ENCODE peak calls at places on chromosomes 6 and 20, in seven cellular contexts. X, C, G, E, H, B and V are unnamed samples.

GRCh38 chr6:161256390-161256789 is 17.5 kb downstream of the AGPAT4 start:
- DNase-seq in C (no peak), E (no peak), B (no peak), G (peak; percentile 22), X (no peak), H (no peak), V (no peak)

GRCh38 chr6:160178271-160178670 is 56.7 kb downstream of the SLC22A1 start:
- DNase-seq in G (no peak), C (no peak), X (no peak), H (peak; percentile 42), B (no peak), E (no peak), V (no peak)

GRCh38 chr20:7379621-7380220 is 560.5 kb downstream of the HAO1 start:
- DNase-seq in H (no peak), B (no peak), X (no peak), C (no peak), E (no peak), G (no peak), V (no peak)

GRCh38 chr20:59428441-59429205 is 128.2 kb downstream of the EDN3 start:
- DNase-seq in C (peak; percentile 16), B (no peak), H (no peak), E (no peak), G (no peak), X (no peak), V (no peak)

GRCh38 chr6:141394565-141395051 is 738.1 kb upstream of the GJE1 start:
- DNase-seq in H (no peak), X (no peak), B (no peak), G (no peak), E (no peak), C (no peak), V (no peak)

GRCh38 chr6:88244721-88245120 is 78.6 kb upstream of the CNR1 start:
- DNase-seq in G (no peak), C (no peak), H (no peak), E (no peak), B (no peak), X (no peak), V (no peak)

GRCh38 chr6:328184-328670 is 35.9 kb downstream of the DUSP22 start:
- DNase-seq in G (no peak), X (no peak), H (peak; percentile 91), E (peak; percentile 70), C (no peak), B (peak; percentile 45), V (peak; percentile 21)

GRCh38 chr6:165049362-165049761 is 260.0 kb downstream of the C6orf118 start:
- DNase-seq in X (peak; percentile 37), H (peak; percentile 28), G (peak; percentile 77), C (peak; percentile 21), E (no peak), B (no peak), V (no peak)

GRCh38 chr6:5351552-5351951 is 90.2 kb downstream of the FARS2 start:
- DNase-seq in H (no peak), G (no peak), C (no peak), E (no peak), X (no peak), B (no peak), V (no peak)

GRCh38 chr20:10792291-10792690 is 118.5 kb upstream of the JAG1 start:
- DNase-seq in B (no peak), H (no peak), E (peak; percentile 15), G (no peak), X (no peak), C (no peak), V (no peak)

GRCh38 chr6:26363882-26364825 is 844 bp upstream of the BTN3A2 start:
- DNase-seq in G (no peak), C (no peak), B (no peak), H (peak; percentile 30), X (peak; percentile 14), E (no peak), V (no peak)

GRCh38 chr20:49052334-49052733 is 6.2 kb downstream of the CSE1L start:
- DNase-seq in C (no peak), X (no peak), H (no peak), B (no peak), E (no peak), G (no peak), V (no peak)

GRCh38 chr6:31190488-31190887 is 20.0 kb upstream of the POU5F1 start:
- DNase-seq in X (no peak), E (no peak), G (no peak), C (no peak), B (no peak), H (no peak), V (no peak)

GRCh38 chr20:34536798-34537394 is 20.7 kb downstream of the DYNLRB1 start:
- DNase-seq in H (peak; percentile 52), C (no peak), B (peak; percentile 58), X (peak; percentile 46), E (no peak), G (peak; percentile 60), V (no peak)

DNA sequence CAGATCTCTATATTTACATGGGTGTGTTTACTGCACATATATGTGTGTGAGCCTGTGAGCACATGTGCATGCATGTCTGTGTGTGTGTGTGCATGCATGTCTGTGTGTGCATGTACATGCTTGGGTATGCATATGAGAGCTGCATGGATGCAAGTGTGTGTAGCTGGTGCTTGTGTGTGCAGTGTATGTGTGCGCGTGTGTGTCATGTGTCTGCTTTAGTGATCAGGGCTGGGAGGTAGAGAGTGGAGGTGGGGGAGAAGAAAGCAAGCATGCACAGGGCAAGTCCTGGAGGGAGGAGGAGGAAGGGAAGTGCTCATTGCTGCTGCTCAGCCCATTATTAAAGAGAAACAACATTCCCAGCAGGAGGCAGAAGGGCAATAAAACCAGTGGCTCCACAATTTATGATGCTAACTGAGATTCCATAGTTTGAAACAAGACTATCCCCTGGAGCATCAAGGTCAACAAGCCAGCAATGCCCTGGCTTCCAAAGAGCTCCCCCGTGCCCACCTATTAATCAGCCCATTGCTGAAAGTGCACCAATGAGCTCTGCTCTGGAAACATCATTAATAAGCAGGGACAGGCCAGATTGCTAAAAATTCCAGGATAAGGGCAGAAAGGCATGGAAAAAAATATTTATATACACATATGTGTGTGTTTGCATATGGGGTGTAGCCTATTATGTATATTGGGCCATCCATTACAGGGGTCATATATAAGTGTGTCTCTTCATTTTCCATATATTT is 414.0 kb downstream of the MAFB start:
- DNase-seq in B (no peak), C (no peak), G (no peak), E (no peak), H (no peak), X (peak; percentile 41), V (no peak)
- H3K4me3 ChIP-seq in B (no peak overlapping the region), C (no peak overlapping the region), G (no peak overlapping the region), E (no peak overlapping the region), H (no peak overlapping the region), X (no peak overlapping the region), V (no peak overlapping the region)

DNA sequence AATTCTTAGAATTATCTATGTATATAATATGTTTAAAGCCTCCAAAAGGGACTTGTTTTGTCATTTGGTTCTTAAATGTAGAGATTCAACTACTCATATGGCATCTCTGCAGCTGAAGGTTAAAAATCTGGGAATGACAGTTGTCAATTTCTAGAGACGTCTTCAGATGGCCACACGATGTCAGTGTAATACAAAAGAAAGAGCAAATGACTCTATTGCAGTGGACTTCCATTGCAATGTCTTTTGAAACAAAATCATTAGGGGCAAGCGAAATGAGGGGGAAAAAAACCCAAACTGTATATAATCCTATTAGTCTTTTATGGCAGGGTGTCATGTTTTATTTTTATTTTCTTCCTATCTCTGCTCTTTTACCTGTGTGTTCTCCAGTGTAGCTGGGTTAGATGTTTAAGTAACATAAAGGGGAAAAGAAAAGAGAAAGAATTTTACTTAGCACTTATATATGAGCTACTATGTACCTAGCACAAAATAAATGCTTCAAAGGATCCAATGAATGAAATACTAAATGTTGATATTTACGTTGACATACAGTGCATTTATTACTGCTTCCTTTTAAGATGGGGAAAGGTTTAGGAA is 26.2 kb downstream of the CCN2 start:
- DNase-seq in B (no peak), X (no peak), C (peak; percentile 49), E (peak; percentile 38), H (peak; percentile 69), G (no peak), V (no peak)
- TF ChIP-seq CTCF in B (no peak), X (peak; percentile 75), C (peak; percentile 67), E (peak; percentile 53), H (peak; percentile 53), G (peak; percentile 48), V (peak; percentile 39)

GRCh38 chr20:63856111-63856511 is 5.2 kb upstream of the ABHD16B start:
- DNase-seq in X (no peak), H (no peak), C (no peak), E (no peak), G (no peak), B (no peak), V (no peak)
- H3K4me3 ChIP-seq in X (no peak overlapping the region), H (no peak overlapping the region), C (no peak overlapping the region), E (no peak overlapping the region), G (no peak overlapping the region), B (no peak overlapping the region), V (no peak overlapping the region)

DNA sequence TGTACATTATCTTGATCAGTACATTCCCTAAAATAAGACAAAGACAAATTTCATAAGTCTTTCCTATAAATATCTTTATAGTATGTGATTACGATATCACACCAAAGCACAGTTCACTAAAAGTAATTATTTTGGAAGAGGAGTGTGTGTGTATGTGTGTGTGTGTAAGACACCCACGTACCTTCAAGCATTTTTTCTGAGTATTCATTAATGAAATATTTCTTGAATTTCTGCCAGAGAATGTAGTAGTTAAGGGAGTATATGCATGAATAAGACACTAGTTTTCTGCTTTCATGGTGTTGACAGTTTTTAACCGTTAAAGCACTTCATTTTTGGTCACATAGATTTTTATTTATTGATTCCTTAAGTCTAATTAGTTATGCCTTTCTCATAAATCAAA is 36.8 kb downstream of the MANEA start:
- DNase-seq in G (no peak), H (peak; percentile 20), X (no peak), E (no peak), B (no peak), C (no peak), V (no peak)
- TF ChIP-seq CTCF in G (no peak), H (no peak), X (no peak), E (no peak), B (no peak), C (no peak), V (no peak)

DNA sequence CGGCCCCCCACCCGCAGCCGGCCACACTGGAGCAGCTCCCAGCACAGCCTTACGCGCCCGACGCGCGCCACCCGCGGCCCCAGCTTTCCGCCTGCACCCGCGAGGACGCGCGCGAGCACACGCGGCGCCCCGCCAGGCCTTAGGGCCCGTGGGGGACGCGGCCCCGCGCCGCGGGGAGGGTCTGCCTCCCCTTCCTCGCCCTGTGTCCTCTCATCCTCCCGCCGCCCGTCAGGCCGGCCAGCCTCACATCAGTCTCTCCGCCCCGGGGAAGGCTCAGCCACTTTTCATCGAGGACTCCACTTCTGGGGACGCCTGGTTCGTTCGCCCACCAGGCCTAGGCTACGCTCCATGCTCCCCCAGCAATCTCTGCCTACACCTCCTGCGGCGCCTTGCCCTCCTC is 12.6 kb upstream of the SLC22A7 start:
- DNase-seq in B (no peak), C (no peak), G (no peak), E (no peak), X (no peak), H (no peak), V (no peak)
- H3K4me3 ChIP-seq in B (no peak overlapping the region), C (no peak overlapping the region), G (no peak overlapping the region), E (no peak overlapping the region), X (no peak overlapping the region), H (no peak overlapping the region), V (no peak overlapping the region)

GRCh38 chr6:149366237-149366921 is 33.7 kb upstream of the SUMO4 start:
- DNase-seq in E (no peak), H (no peak), G (no peak), C (no peak), X (no peak), B (no peak), V (no peak)
- TF ChIP-seq CTCF in E (no peak), H (no peak), G (no peak), C (no peak), X (no peak), B (no peak), V (no peak)